ENCODE peak calls at places on chromosomes 6 and 20, in nine cellular contexts. R, M, U, S, H, T, B, N and C are unnamed samples.

GRCh38 chr6:138996524-138996923 is 8.5 kb upstream of the REPS1 start:
- DNase-seq in R (peak; percentile 5), M (no peak), U (no peak), S (no peak), H (no peak), T (no peak), B (no peak), N (peak; percentile 46), C (no peak)

GRCh38 chr20:62080249-62080993 is 14.7 kb upstream of the TAF4 start:
- DNase-seq in R (no peak), M (no peak), U (no peak), S (no peak), H (no peak), T (no peak), B (no peak), N (no peak), C (no peak)

GRCh38 chr6:167426074-167426473 is 101.2 kb downstream of the TTLL2 start:
- DNase-seq in R (no peak), M (no peak), U (no peak), S (no peak), H (no peak), T (no peak), B (no peak), N (no peak), C (no peak)

GRCh38 chr20:32988008-32988407 is 16.2 kb downstream of the SUN5 start:
- DNase-seq in R (no peak), M (no peak), U (no peak), S (no peak), H (no peak), T (no peak), B (no peak), N (no peak), C (no peak)

GRCh38 chr6:129498950-129499870 is 210.8 kb downstream of the ARHGAP18 start:
- DNase-seq in R (peak; percentile 61), M (peak; percentile 67), U (no peak), S (no peak), H (no peak), T (no peak), B (no peak), N (peak; percentile 81), C (no peak)

GRCh38 chr20:33609504-33609903 is 52.6 kb upstream of the C20orf144 start:
- DNase-seq in R (no peak), M (no peak), U (no peak), S (no peak), H (no peak), T (no peak), B (no peak), N (no peak), C (no peak)

GRCh38 chr6:2021713-2022125 is 223.7 kb downstream of the GMDS start:
- DNase-seq in R (peak; percentile 77), M (no peak), U (peak; percentile 58), S (peak; percentile 42), H (no peak), T (no peak), B (peak; percentile 63), N (peak; percentile 92), C (no peak)

GRCh38 chr6:166957087-166957804 is 896 bp upstream of the RNASET2 start:
- DNase-seq in R (no peak), M (no peak), U (no peak), S (no peak), H (peak; percentile 65), T (no peak), B (peak; percentile 46), N (no peak), C (peak; percentile 20)

GRCh38 chr6:30163090-30163917 is at the start of gene TRIM15:
- DNase-seq in R (no peak), M (peak; percentile 73), U (no peak), S (no peak), H (no peak), T (no peak), B (no peak), N (no peak), C (no peak)

GRCh38 chr20:17872920-17873319 is 95.7 kb downstream of the SNX5 start:
- DNase-seq in R (no peak), M (no peak), U (no peak), S (no peak), H (no peak), T (no peak), B (no peak), N (no peak), C (no peak)

DNA sequence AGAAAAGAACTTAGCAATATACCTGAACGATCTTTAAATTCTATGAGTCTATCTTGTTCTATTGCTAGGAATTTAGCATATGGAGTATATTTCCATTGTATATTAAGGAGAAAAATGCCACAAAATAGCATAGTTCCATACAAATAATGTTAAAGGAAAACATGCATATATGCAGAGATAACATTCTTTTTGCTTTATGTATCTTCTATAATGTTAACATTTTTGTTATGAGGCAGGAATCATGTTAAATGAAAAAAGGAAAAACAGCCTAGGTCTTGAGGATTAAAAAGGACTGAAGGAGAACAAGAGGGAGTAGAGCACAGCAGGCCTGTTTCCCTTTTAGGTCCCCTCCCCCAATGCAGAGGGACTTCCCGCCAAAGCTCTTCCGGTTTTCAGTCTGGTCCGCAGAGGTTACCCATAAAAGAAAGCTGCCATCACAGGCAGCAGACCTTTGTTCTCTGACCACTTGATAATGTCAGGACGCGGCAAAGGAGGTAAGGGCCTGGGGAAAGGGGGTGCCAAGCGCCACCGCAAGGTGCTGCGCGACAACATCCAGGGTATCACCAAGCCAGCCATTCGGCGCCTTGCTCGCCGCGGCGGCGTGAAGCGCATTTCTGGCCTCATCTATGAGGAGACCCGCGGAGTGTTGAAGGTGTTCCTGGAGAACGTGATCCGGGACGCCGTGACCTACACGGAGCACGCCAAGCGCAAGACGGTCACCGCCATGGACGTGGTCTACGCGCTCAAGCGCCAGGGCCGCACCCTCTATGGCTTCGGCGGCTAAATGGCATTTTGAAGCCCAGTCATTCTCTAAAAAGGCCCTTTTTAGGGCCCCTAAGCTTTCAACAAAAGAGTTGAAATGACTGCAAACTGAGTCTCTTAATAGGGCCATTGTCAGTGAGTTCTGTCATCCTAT is 108.4 kb upstream of the PRSS16 start:
- DNase-seq in R (peak; percentile 60), M (no peak), U (no peak), S (no peak), H (peak; percentile 43), T (peak; percentile 37), B (peak; percentile 64), N (peak; percentile 74), C (peak; percentile 66)
- TF ChIP-seq CTCF in R (no peak), M (no peak), U (no peak), S (no peak), H (no peak), T (no peak), B (no peak), N (no peak), C (peak; percentile 27)

GRCh38 chr6:134176283-134176975 is 124.0 kb upstream of the SLC2A12 start:
- DNase-seq in R (peak; percentile 37), M (no peak), U (no peak), S (peak; percentile 34), H (peak; percentile 68), T (peak; percentile 70), B (peak; percentile 64), N (peak; percentile 48), C (peak; percentile 30)

GRCh38 chr6:134177236-134177635 is 124.8 kb upstream of the SLC2A12 start:
- DNase-seq in R (no peak), M (no peak), U (no peak), S (no peak), H (no peak), T (no peak), B (no peak), N (no peak), C (no peak)

GRCh38 chr6:134175532-134176282 is 123.3 kb upstream of the SLC2A12 start:
- DNase-seq in R (peak; percentile 78), M (peak; percentile 29), U (no peak), S (peak; percentile 73), H (peak; percentile 62), T (no peak), B (peak; percentile 67), N (peak; percentile 74), C (peak; percentile 58)

GRCh38 chr6:134177753-134178229 is 125.4 kb upstream of the SLC2A12 start:
- DNase-seq in R (peak; percentile 69), M (no peak), U (no peak), S (no peak), H (no peak), T (no peak), B (no peak), N (peak; percentile 76), C (no peak)

GRCh38 chr6:134178230-134179044 is 126.0 kb upstream of the SLC2A12 start:
- DNase-seq in R (peak; percentile 96), M (peak; percentile 92), U (peak; percentile 86), S (peak; percentile 78), H (peak; percentile 84), T (peak; percentile 80), B (peak; percentile 89), N (peak; percentile 95), C (peak; percentile 63)
- TF ChIP-seq CTCF in R (peak; percentile 99), M (peak; percentile 92), U (peak; percentile 97), S (peak; percentile 50), H (peak; percentile 77), T (peak; percentile 51), B (peak; percentile 61), N (peak; percentile 92), C (peak; percentile 76)

DNA sequence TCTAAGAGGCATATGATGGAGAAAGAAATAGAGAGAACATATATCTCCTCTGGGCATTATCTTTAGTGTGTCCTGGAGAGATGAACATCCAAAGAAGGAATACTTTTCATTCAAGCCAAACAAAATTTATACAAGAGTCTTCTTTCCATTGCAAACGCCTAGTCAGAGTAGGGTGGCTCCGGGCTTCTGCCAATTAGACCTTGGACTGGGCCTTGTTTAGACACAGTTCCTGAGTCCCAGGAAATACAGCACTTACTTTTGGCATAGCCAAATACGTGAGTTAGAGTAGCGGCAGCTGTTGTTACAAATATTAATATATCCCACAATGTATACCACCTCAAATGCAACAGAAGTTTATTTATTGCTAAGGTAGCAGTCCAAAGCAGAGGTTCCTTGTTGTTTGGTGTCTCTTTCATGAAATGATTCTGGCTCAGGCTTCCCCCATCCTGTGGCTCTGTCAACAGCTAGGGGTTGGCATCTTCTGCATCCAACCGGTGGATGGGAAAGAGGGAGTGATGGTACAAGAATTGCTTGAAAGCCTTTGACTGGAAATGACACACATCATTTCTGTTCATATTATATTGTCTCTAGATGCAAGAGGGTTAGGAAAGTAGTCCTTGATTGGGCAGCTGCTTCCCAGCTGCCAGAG is 148.0 kb upstream of the SPACA1 start:
- DNase-seq in R (no peak), M (no peak), U (no peak), S (no peak), H (no peak), T (no peak), B (no peak), N (no peak), C (no peak)
- TF ChIP-seq CTCF in R (no peak), M (no peak), U (no peak), S (no peak), H (no peak), T (no peak), B (no peak), N (no peak), C (no peak)

GRCh38 chr20:10376271-10377075 is 57.5 kb downstream of the MKKS start:
- DNase-seq in R (peak; percentile 75), M (no peak), U (no peak), S (no peak), H (no peak), T (no peak), B (no peak), N (no peak), C (no peak)

GRCh38 chr20:10379761-10380160 is 54.3 kb downstream of the MKKS start:
- DNase-seq in R (no peak), M (no peak), U (no peak), S (no peak), H (no peak), T (no peak), B (no peak), N (no peak), C (no peak)

GRCh38 chr20:10385850-10386544 is 48.0 kb downstream of the MKKS start:
- DNase-seq in R (no peak), M (no peak), U (no peak), S (no peak), H (no peak), T (no peak), B (no peak), N (peak; percentile 73), C (no peak)

GRCh38 chr20:10381477-10381876 is 52.5 kb downstream of the MKKS start:
- DNase-seq in R (no peak), M (no peak), U (no peak), S (no peak), H (no peak), T (no peak), B (no peak), N (no peak), C (no peak)
- TF ChIP-seq CTCF in R (peak; percentile 15), M (no peak), U (no peak), S (no peak), H (no peak), T (no peak), B (no peak), N (no peak), C (no peak)